ENCODE peak calls at places on chromosomes 5 and 9, in four cellular contexts. V is neural crest cell, W is A673, L is lower leg skin. N is an unnamed sample.

GRCh38 chr9:75111019-75111622 is 22.8 kb downstream of the OSTF1 start:
- DNase-seq in V (no peak), W (no peak), L (no peak), N (no peak)

GRCh38 chr5:133910596-133910995 is 57.8 kb downstream of the C5orf15 start:
- DNase-seq in V (no peak), W (no peak), L (no peak), N (no peak)

GRCh38 chr5:139655727-139656271 is 7.7 kb downstream of the CXXC5 start:
- DNase-seq in V (no peak), W (no peak), L (no peak), N (no peak)

GRCh38 chr9:68523367-68523936 is 17.2 kb downstream of the TMEM252 start:
- DNase-seq in V (no peak), W (no peak), L (no peak), N (no peak)

GRCh38 chr9:81388831-81389230 is 300.5 kb downstream of the TLE1 start:
- DNase-seq in V (no peak), W (no peak), L (no peak), N (no peak)

GRCh38 chr9:20838218-20838617 is 154.2 kb downstream of the FOCAD start:
- DNase-seq in V (no peak), W (no peak), L (no peak), N (no peak)

GRCh38 chr9:134284273-134284672 is 42.0 kb upstream of the RXRA start:
- DNase-seq in V (no peak), W (no peak), L (no peak), N (no peak)

GRCh38 chr5:137735531-137736284 is at the start of gene KLHL3:
- DNase-seq in V (peak; percentile 34), W (no peak), L (peak; percentile 82), N (peak; percentile 66)

GRCh38 chr9:123710299-123710698 is 219.6 kb downstream of the DENND1A start:
- DNase-seq in V (no peak), W (no peak), L (no peak), N (no peak)

GRCh38 chr9:79477955-79478751 is 93.6 kb upstream of the TLE4 start:
- DNase-seq in V (peak; percentile 24), W (peak; percentile 71), L (no peak), N (peak; percentile 31)

GRCh38 chr9:132978451-132979087 is at the start of gene GFI1B:
- DNase-seq in V (no peak), W (no peak), L (no peak), N (no peak)

GRCh38 chr9:137311171-137311970 is 9.3 kb upstream of the NRARP start:
- DNase-seq in V (no peak), W (no peak), L (peak; percentile 89), N (peak; percentile 18)

GRCh38 chr5:73625905-73626811 is at the start of gene ARHGEF28:
- DNase-seq in V (peak; percentile 18), W (peak; percentile 50), L (no peak), N (peak; percentile 54)

GRCh38 chr5:2163940-2164490 is 281.3 kb upstream of the IRX4 start:
- DNase-seq in V (no peak), W (no peak), L (no peak), N (no peak)

GRCh38 chr9:100354121-100354800 is 1.5 kb upstream of the TEX10 start:
- DNase-seq in V (no peak), W (no peak), L (no peak), N (no peak)

GRCh38 chr9:75197521-75197920 is 109.2 kb downstream of the OSTF1 start:
- DNase-seq in V (no peak), W (peak; percentile 19), L (no peak), N (no peak)

GRCh38 chr5:121366515-121366914 is 485.2 kb upstream of the FTMT start:
- DNase-seq in V (no peak), W (peak; percentile 69), L (no peak), N (no peak)

DNA sequence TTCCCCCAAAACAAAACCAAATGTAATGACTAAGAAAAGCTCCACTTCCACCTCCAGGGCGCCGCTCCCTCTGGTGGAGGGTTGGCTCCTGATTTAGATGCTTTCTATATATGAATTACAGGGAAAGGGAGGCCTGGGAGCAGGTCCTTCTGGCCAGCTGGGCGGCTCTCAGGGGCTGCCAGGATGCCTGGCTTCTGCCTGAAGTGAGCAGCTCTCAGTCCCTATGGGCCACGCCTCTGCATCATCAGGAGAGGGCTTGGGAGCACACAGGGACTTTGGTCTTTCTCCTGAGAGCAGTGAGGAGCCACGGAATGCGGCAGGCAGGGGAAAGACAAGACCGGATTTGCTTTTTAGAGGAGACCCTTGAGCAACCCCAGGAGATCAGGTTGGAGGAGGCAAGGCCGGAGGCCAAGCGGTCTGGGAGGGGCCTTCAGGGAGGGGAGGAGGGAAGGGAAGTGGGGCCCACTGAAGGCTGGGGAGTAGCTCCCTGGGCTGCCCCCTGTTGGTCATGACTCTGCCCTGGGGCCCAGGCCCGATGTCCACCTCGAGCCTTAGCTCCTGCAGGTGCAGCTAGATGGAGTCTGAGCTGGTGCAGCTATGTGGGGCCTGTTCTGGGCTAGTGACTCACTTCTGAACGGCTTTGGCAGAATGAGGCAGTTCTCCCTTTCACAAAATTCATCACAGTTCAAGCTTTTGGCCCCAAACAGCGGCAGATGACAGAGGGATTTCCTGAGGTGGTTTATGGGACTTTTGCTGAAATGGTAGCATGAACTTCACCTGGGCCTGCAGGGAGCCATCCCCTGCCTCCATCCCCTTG is 11.3 kb upstream of the GRHPR start:
- DNase-seq in V (no peak), W (peak; percentile 51), L (no peak), N (peak; percentile 44)
- TF ChIP-seq CTCF in V (peak; percentile 44), W (peak; percentile 51), L (no peak), N (peak; percentile 37)

GRCh38 chr9:86252870-86253269 is 6.6 kb downstream of the C9orf153 start:
- DNase-seq in V (no peak), W (no peak), L (no peak), N (no peak)
- TF ChIP-seq CTCF in V (no peak), W (no peak), L (no peak), N (no peak)

DNA sequence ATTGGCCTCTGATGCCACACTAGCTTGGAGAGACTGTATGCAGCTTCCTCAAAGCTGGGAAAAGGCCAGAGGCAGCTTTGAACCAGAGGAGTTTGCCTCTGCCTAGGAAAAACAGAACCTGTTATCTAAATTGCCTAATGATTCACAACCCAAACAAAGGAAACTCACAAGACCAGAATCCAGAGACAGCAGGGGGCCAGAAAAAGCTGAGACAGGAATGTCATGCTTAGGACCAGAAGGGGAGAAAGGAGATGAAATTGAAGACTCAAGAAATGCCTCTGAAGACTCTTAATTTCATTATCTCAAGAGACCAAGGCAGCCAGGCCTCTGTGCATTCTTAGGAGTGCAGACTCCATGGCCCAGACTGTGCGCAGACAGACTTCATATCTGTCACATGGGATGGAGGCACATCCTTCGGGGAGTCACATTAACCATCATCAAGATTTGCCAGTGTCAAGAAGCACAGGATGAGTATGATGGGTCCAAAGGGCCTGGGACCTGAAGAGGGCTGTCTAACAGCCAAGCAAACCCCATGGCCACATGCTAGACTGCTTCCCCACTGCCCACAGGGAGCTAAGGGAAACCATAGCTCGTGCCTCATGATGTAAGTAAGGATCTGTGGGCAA is 57.3 kb downstream of the ARSB start:
- DNase-seq in V (no peak), W (peak; percentile 84), L (no peak), N (no peak)
- TF ChIP-seq CTCF in V (no peak), W (no peak), L (no peak), N (no peak)

GRCh38 chr5:10825897-10826644 is 65.0 kb upstream of the DAP start:
- DNase-seq in V (no peak), W (no peak), L (no peak), N (no peak)
- TF ChIP-seq CTCF in V (no peak), W (peak; percentile 36), L (no peak), N (no peak)

GRCh38 chr9:114539718-114540410 is 34.6 kb upstream of the WHRN start:
- DNase-seq in V (no peak), W (no peak), L (peak; percentile 20), N (no peak)

GRCh38 chr9:114532561-114533237 is 27.4 kb upstream of the WHRN start:
- DNase-seq in V (no peak), W (no peak), L (no peak), N (no peak)

GRCh38 chr9:114538241-114538640 is 33.0 kb upstream of the WHRN start:
- DNase-seq in V (no peak), W (peak; percentile 9), L (no peak), N (no peak)
- TF ChIP-seq CTCF in V (no peak), W (no peak), L (no peak), N (no peak)

DNA sequence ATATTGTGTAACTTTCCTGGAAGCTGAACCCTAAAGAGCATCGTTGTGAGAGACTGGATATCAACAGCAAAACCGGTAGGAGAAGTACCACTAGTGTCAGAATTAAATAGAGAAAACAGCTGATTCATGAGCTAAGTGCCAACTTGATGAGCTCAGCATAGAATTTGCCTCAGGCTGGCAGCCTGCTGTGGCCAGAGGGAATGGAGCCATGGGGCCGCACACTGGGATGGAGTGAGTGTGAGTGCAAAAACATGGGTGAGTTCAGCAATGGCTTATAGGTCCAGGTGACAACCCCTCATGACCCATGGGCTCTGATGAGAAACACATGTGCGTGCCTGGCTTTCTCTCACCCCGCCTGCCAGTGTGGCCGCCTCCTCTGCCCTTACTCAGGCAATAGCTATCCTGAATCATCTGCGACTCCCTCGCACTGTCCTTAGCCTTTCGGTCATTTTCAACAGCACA is 25.4 kb downstream of the ADAMTS16 start:
- DNase-seq in V (no peak), W (peak; percentile 31), L (no peak), N (no peak)
- TF ChIP-seq CTCF in V (no peak), W (no peak), L (no peak), N (no peak)

GRCh38 chr9:110126986-110127864 is 80.7 kb downstream of the C9orf152 start:
- DNase-seq in V (no peak), W (no peak), L (no peak), N (no peak)
- TF ChIP-seq CTCF in V (no peak), W (no peak), L (no peak), N (no peak)

DNA sequence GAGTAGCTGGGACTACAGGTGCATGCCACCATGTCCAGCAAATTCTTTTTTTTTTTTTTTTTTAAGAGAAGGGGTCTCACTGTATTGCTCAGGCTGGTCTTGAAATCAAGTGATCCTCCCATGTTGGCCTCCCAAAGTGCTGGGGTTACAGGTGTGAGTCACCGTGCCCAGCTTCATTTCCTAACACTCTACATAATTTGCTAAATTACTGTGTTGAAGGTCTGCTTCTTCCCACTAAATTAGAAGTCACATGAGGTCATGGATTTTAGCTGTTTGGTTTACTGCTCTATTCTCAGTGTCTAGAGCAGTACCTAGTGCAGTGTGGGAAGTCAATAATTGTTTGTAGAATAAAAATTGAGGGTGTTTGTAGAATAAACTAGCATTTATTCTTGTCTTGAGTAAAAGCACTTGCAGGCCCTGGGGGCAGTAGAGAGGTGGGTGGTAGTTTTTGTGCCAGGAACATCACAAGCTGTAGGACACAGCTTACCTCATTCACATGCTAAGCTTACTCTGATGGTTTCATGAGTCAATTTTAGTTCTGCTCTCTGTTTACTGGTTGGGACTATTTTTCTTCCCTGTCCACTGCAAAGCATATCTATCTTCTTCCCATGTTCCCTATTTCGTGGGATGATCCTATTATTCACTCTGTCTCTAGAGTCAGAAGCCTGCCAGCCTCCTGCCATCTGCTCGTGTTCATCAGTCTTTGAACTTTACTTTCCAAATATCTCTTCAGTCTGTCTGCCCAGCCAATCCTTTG is 7.0 kb downstream of the TEX48 start:
- DNase-seq in V (no peak), W (no peak), L (no peak), N (no peak)
- TF ChIP-seq CTCF in V (no peak), W (no peak), L (no peak), N (no peak)

GRCh38 chr5:41636605-41637004 is 126.2 kb upstream of the PLCXD3 start:
- DNase-seq in V (peak; percentile 7), W (peak; percentile 63), L (no peak), N (peak; percentile 36)
- TF ChIP-seq CTCF in V (peak; percentile 51), W (peak; percentile 53), L (no peak), N (peak; percentile 68)

GRCh38 chr5:28770307-28770706 is 1731.9 kb upstream of the CDH9 start:
- DNase-seq in V (no peak), W (no peak), L (no peak), N (no peak)

GRCh38 chr5:28766565-28767158 is 1728.3 kb upstream of the CDH9 start:
- DNase-seq in V (peak; percentile 5), W (peak; percentile 63), L (no peak), N (no peak)
- TF ChIP-seq CTCF in V (peak; percentile 84), W (peak; percentile 55), L (no peak), N (peak; percentile 69)